ENCODE peak calls at places on chromosome 6, in five cellular contexts. O, S, H, E and W are unnamed samples.

GRCh38 chr6:77450924-77451323 is 12.4 kb downstream of the HTR1B start:
- DNase-seq in O (no peak), S (no peak), H (no peak), E (no peak), W (no peak)

GRCh38 chr6:143034689-143035334 is 25.9 kb upstream of the AIG1 start:
- DNase-seq in O (no peak), S (no peak), H (no peak), E (no peak), W (no peak)

GRCh38 chr6:164124986-164125385 is 710.5 kb downstream of the QKI start:
- DNase-seq in O (no peak), S (no peak), H (no peak), E (no peak), W (no peak)

GRCh38 chr6:20817806-20818320 is 283.6 kb downstream of the CDKAL1 start:
- DNase-seq in O (no peak), S (no peak), H (no peak), E (no peak), W (no peak)

GRCh38 chr6:36197739-36198221 is 1.2 kb downstream of the BRPF3 start:
- DNase-seq in O (no peak), S (peak; percentile 49), H (peak; percentile 31), E (no peak), W (peak; percentile 71)

GRCh38 chr6:3518356-3518841 is 61.5 kb upstream of the SLC22A23 start:
- DNase-seq in O (no peak), S (no peak), H (no peak), E (no peak), W (no peak)

GRCh38 chr6:138654715-138655634 is 118.6 kb upstream of the CCDC28A start:
- DNase-seq in O (no peak), S (no peak), H (no peak), E (no peak), W (no peak)

GRCh38 chr6:20931093-20931492 is 396.8 kb downstream of the CDKAL1 start:
- DNase-seq in O (no peak), S (no peak), H (no peak), E (no peak), W (no peak)

GRCh38 chr6:78487401-78487800 is 379.9 kb upstream of the IRAK1BP1 start:
- DNase-seq in O (no peak), S (no peak), H (no peak), E (no peak), W (no peak)

GRCh38 chr6:73225396-73225795 is at the start of gene KHDC1L:
- DNase-seq in O (no peak), S (no peak), H (no peak), E (no peak), W (no peak)

GRCh38 chr6:35352735-35353134 is 10.4 kb downstream of the PPARD start:
- DNase-seq in O (no peak), S (no peak), H (no peak), E (no peak), W (no peak)

GRCh38 chr6:18733921-18734550 is 346.9 kb downstream of the RNF144B start:
- DNase-seq in O (no peak), S (no peak), H (no peak), E (no peak), W (no peak)

GRCh38 chr6:104186836-104187235 is 672.9 kb downstream of the HACE1 start:
- DNase-seq in O (no peak), S (no peak), H (no peak), E (no peak), W (no peak)

GRCh38 chr6:25342784-25343183 is 63.6 kb downstream of the CARMIL1 start:
- DNase-seq in O (no peak), S (no peak), H (no peak), E (no peak), W (no peak)

GRCh38 chr6:55185144-55185543 is 10.8 kb downstream of the HCRTR2 start:
- DNase-seq in O (no peak), S (no peak), H (no peak), E (no peak), W (no peak)

DNA sequence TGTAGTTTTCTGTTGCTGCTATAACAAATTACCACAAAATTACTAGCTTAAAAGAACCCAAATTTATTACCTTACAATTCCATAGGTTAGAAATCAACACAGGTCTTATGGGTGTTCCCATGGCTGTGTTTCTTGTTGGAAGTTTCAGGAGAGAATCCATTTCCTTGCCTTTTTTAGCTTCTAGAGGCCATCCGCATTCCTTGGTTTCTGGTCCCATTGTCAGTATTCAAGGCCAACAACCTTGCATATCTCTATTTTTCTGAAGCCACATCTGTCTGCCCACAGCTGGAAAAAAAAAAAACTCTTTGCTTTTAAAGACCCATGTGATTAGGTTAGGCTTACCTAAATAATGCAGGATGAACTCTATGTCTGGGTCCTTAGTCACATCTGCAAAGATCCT is 129.7 kb upstream of the SAMD5 start:
- DNase-seq in O (no peak), S (no peak), H (no peak), E (no peak), W (no peak)
- H3K4me3 ChIP-seq in O (no peak overlapping the region), S (no peak overlapping the region), H (no peak overlapping the region), E (no peak overlapping the region), W (no peak overlapping the region)

GRCh38 chr6:19803331-19804330 is 33.5 kb upstream of the ID4 start:
- DNase-seq in O (no peak), S (no peak), H (no peak), E (no peak), W (no peak)
- H3K27ac ChIP-seq in O (peak overlapping the region; percentile 93), S (no peak overlapping the region), H (peak overlapping the region; percentile 94), E (peak overlapping the region; percentile 84), W (peak overlapping the region; percentile 72)

GRCh38 chr6:90922323-90922722 is 335.5 kb upstream of the MAP3K7 start:
- DNase-seq in O (no peak), S (no peak), H (no peak), E (no peak), W (no peak)
- H3K4me3 ChIP-seq in O (no peak overlapping the region), S (no peak overlapping the region), H (no peak overlapping the region), E (no peak overlapping the region), W (no peak overlapping the region)

GRCh38 chr6:46454691-46455090 is 36.6 kb downstream of the RCAN2 start:
- DNase-seq in O (no peak), S (no peak), H (no peak), E (no peak), W (no peak)

GRCh38 chr6:46453756-46454316 is 37.4 kb downstream of the RCAN2 start:
- DNase-seq in O (no peak), S (no peak), H (no peak), E (no peak), W (no peak)

GRCh38 chr6:46452312-46452917 is 38.8 kb downstream of the RCAN2 start:
- DNase-seq in O (no peak), S (no peak), H (no peak), E (no peak), W (no peak)

GRCh38 chr6:46451343-46451742 is 39.9 kb downstream of the RCAN2 start:
- DNase-seq in O (no peak), S (no peak), H (no peak), E (no peak), W (no peak)

DNA sequence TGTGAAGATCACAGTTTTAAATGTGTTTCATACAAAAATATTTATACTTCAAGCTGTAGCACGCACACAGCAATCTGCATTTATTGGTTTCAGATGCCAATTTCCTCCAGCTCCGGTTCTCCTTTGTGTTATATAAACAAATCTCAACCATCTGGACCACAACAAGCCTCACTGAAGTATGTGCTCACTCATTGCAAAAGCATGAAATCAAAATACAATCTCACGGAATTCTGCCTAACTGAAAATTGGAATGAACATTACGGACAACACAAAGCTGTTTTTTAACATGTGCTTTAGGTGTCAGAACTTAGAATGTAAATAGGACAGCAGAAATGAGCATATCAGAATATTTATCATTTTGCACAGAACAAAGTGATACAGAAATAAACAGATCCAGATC is 38.0 kb downstream of the RCAN2 start:
- DNase-seq in O (no peak), S (no peak), H (no peak), E (no peak), W (no peak)
- H3K27ac ChIP-seq in O (peak overlapping the region; percentile 72), S (no peak overlapping the region), H (no peak overlapping the region), E (no peak overlapping the region), W (no peak overlapping the region)

GRCh38 chr6:71404967-71405278 is 116.3 kb downstream of the OGFRL1 start:
- DNase-seq in O (no peak), S (no peak), H (no peak), E (no peak), W (no peak)

GRCh38 chr6:71402101-71402500 is 113.5 kb downstream of the OGFRL1 start:
- DNase-seq in O (no peak), S (no peak), H (no peak), E (no peak), W (no peak)

GRCh38 chr6:71405416-71405815 is 116.8 kb downstream of the OGFRL1 start:
- DNase-seq in O (no peak), S (no peak), H (no peak), E (no peak), W (no peak)

GRCh38 chr6:71404145-71404966 is 115.7 kb downstream of the OGFRL1 start:
- DNase-seq in O (no peak), S (no peak), H (no peak), E (no peak), W (no peak)

DNA sequence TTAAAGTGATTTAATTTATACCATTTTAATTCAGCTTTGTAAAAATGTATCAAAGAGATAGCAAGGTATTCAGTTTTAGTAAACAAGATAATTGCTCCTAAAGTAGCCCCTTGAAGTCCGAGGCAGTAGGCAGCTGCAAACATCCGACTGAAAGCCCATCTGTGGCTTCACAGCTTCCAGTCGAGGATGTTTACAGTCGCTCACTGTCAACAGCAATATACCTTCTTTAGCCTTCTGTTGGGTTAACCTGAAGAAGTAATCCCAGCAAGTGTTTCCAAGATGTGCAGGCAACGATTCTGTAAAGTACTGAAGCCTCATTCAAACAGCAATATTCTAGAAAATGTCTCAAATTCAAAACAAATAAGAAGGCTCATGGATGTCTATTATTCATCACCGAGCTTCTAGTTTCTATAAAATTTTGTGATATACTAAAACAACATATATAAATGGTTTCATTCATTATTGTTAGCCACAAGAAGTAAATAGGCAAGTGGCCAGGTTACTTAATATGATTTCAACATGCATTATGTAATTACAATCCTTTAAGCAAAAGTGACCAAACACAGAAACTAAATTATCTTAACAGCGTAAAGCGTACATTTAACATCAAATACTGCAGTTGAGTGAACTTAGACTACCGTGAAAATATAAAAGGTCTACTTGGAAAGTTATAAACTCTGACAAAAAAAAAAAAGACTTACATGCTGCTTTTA is 115.0 kb downstream of the OGFRL1 start:
- DNase-seq in O (no peak), S (no peak), H (no peak), E (no peak), W (no peak)
- H3K4me3 ChIP-seq in O (peak overlapping the region; percentile 5), S (no peak overlapping the region), H (peak overlapping the region; percentile 0), E (no peak overlapping the region), W (peak overlapping the region; percentile 3)

DNA sequence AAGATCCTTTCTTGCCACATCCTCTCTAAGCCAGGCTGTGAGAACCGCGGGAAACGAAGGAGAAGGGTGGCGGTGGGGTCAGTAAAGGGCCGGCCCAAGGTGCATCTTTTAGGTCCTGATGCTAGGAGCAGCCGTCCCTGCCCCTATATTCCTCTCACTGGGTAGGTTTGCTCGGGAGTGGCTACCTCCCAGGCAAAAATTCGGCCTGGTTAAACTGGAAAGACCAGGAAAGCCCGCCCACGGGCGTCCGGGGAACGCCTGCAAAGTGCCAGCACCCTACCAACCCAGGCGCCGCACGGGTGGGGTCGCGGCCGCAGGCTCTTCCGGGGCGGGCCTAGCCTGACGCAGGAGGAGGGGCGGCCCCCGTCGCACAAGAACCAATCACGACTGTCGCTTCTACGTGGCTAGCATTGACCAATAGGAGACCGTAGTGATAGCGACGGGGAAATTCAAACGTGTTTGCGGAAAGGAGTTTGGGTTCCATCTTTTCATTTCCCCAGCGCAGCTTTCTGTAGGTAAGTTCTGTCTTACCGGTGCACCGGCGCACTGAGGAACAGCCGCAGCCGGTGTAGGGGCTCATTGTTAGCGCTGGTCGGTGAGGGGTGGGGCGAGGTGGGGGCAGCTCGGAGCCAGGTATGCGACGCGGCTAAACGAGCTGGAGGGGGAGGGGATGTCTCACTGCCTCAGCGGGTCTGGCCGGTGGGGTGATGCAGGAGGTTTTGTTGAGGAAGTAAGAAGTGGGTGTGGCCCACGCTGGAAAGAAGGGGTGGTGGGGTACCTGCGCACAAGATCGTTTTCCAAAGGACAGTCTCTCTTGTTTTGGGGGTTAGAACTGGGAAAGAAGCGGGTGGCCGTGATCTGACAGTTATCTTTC is at the start of gene TTK:
- DNase-seq in O (peak; percentile 56), S (peak; percentile 85), H (peak; percentile 92), E (peak; percentile 93), W (peak; percentile 92)
- H3K27ac ChIP-seq in O (peak within 1 kb of the TSS; percentile 85), S (no peak within 1 kb of the TSS), H (peak within 1 kb of the TSS; percentile 69), E (peak within 1 kb of the TSS; percentile 89), W (peak within 1 kb of the TSS; percentile 83)